ENCODE peak calls at places on chromosomes 5 and 9, in five cellular contexts. I is adipocyte; N is Jurkat, Clone E6-1; V is mucosa of descending colon; A is brain microvascular endothelial cell. Y is an unnamed sample.

GRCh38 chr9:841371-842209 is at the start of gene DMRT1:
- DNase-seq in I (no peak), N (no peak), V (no peak), A (no peak), Y (no peak)

GRCh38 chr5:58773744-58774441 is 191.0 kb downstream of the RAB3C start:
- DNase-seq in I (no peak), N (no peak), V (no peak), A (no peak), Y (no peak)

GRCh38 chr9:117551171-117551570 is 136.3 kb upstream of the ASTN2 start:
- DNase-seq in I (no peak), N (no peak), V (no peak), A (no peak), Y (no peak)

GRCh38 chr5:110873773-110874437 is 135.1 kb downstream of the SLC25A46 start:
- DNase-seq in I (no peak), N (no peak), V (no peak), A (no peak), Y (no peak)

GRCh38 chr5:173327084-173327947 is 898 bp downstream of the STC2 start:
- DNase-seq in I (peak; percentile 72), N (no peak), V (no peak), A (peak; percentile 54), Y (no peak)

GRCh38 chr9:70987986-70988385 is 133.4 kb downstream of the TRPM3 start:
- DNase-seq in I (peak; percentile 91), N (no peak), V (no peak), A (peak; percentile 18), Y (no peak)

GRCh38 chr5:172418847-172419810 is 35.2 kb downstream of the SH3PXD2B start:
- DNase-seq in I (no peak), N (no peak), V (no peak), A (no peak), Y (peak; percentile 16)

GRCh38 chr9:9598723-9599122 is 1014.1 kb downstream of the PTPRD start:
- DNase-seq in I (no peak), N (no peak), V (no peak), A (no peak), Y (peak; percentile 43)

GRCh38 chr9:89463986-89464901 is 33.7 kb downstream of the SEMA4D start:
- DNase-seq in I (no peak), N (peak; percentile 87), V (no peak), A (no peak), Y (no peak)

GRCh38 chr9:96491079-96491879 is 41.3 kb downstream of the HABP4 start:
- DNase-seq in I (no peak), N (peak; percentile 86), V (no peak), A (no peak), Y (no peak)

GRCh38 chr5:77569409-77569808 is 69.1 kb downstream of the OTP start:
- DNase-seq in I (peak; percentile 4), N (no peak), V (no peak), A (no peak), Y (no peak)

GRCh38 chr5:66647146-66647856 is 51.1 kb downstream of the MAST4 start:
- DNase-seq in I (no peak), N (no peak), V (no peak), A (no peak), Y (no peak)

GRCh38 chr9:81150016-81150625 is 539.2 kb downstream of the TLE1 start:
- DNase-seq in I (no peak), N (peak; percentile 68), V (no peak), A (no peak), Y (no peak)

GRCh38 chr9:94168203-94169000 is 84.1 kb downstream of the PTPDC1 start:
- DNase-seq in I (peak; percentile 35), N (no peak), V (no peak), A (no peak), Y (no peak)

GRCh38 chr5:10250804-10251276 is 760 bp downstream of the CCT5 start:
- DNase-seq in I (peak; percentile 46), N (no peak), V (no peak), A (no peak), Y (no peak)

GRCh38 chr5:114192108-114192507 is 169.8 kb upstream of the KCNN2 start:
- DNase-seq in I (peak; percentile 15), N (no peak), V (no peak), A (peak; percentile 60), Y (no peak)

GRCh38 chr5:26121343-26121742 is 917.0 kb downstream of the CDH9 start:
- DNase-seq in I (no peak), N (peak; percentile 42), V (no peak), A (no peak), Y (peak; percentile 9)

GRCh38 chr5:52863715-52864114 is 76.0 kb downstream of the ITGA1 start:
- DNase-seq in I (no peak), N (no peak), V (no peak), A (no peak), Y (no peak)

GRCh38 chr5:115262066-115262404 is 642 bp downstream of the PGGT1B start:
- DNase-seq in I (peak; percentile 61), N (no peak), V (no peak), A (no peak), Y (no peak)

GRCh38 chr5:153159611-153160010 is 330.9 kb upstream of the GRIA1 start:
- DNase-seq in I (no peak), N (no peak), V (no peak), A (peak; percentile 24), Y (no peak)

GRCh38 chr5:134784241-134784920 is 25.8 kb downstream of the DDX46 start:
- DNase-seq in I (peak; percentile 15), N (peak; percentile 25), V (no peak), A (no peak), Y (no peak)

GRCh38 chr5:120093178-120093577 is 370.9 kb upstream of the PRR16 start:
- DNase-seq in I (no peak), N (no peak), V (no peak), A (no peak), Y (no peak)

GRCh38 chr5:180135128-180135955 is 63.8 kb upstream of the RNF130 start:
- DNase-seq in I (peak; percentile 39), N (no peak), V (no peak), A (peak; percentile 52), Y (peak; percentile 7)

GRCh38 chr9:137044502-137045177 is 1.3 kb downstream of the NPDC1 start:
- DNase-seq in I (no peak), N (no peak), V (peak; percentile 75), A (no peak), Y (no peak)

GRCh38 chr5:175711031-175711430 is 53.2 kb downstream of the HRH2 start:
- DNase-seq in I (no peak), N (no peak), V (no peak), A (no peak), Y (no peak)

GRCh38 chr9:76957258-76957657 is 51.3 kb upstream of the PRUNE2 start:
- DNase-seq in I (no peak), N (no peak), V (no peak), A (no peak), Y (no peak)

GRCh38 chr9:105419981-105420597 is 27.7 kb upstream of the FSD1L start:
- DNase-seq in I (no peak), N (no peak), V (no peak), A (no peak), Y (no peak)

DNA sequence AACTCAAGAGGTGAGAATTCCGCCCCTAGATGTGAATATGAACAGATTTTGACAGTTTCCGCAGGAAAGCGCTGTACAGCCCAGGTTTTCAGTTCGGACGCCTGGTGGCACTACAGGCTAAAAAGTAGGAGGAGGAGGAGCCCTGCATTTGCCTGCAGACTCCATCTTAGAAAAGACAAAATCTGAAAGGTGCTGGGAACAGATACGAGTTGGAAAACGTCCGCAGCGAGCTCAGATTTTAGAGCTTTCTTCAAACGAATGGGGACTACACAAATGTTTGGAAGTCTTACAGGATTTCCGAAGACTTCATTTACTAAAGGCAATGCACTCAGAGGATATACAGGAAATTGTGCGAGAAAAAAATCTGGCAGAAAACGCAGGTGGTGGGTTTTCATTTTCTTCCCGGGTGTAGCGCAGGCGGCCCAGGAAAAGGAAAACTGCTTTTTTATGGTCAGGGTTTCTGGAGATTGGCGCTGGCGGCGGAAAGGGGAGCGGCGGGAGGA is 9.9 kb upstream of the PCDHB2 start:
- DNase-seq in I (peak; percentile 54), N (peak; percentile 58), V (no peak), A (peak; percentile 12), Y (peak; percentile 41)
- H3K4me3 ChIP-seq in I (peak overlapping the region; percentile 81), N (peak overlapping the region; percentile 44), V (no peak overlapping the region), A (no peak overlapping the region), Y (no peak overlapping the region)

GRCh38 chr5:142600611-142601360 is 85.1 kb downstream of the FGF1 start:
- DNase-seq in I (peak; percentile 85), N (no peak), V (no peak), A (peak; percentile 85), Y (no peak)
- H3K4me3 ChIP-seq in I (peak overlapping the region; percentile 57), N (no peak overlapping the region), V (no peak overlapping the region), A (peak overlapping the region; percentile 39), Y (no peak overlapping the region)

GRCh38 chr5:1644810-1645571 is 121.2 kb upstream of the LPCAT1 start:
- DNase-seq in I (peak; percentile 88), N (peak; percentile 76), V (peak; percentile 85), A (peak; percentile 68), Y (peak; percentile 88)
- H3K4me3 ChIP-seq in I (peak overlapping the region; percentile 63), N (no peak overlapping the region), V (no peak overlapping the region), A (no peak overlapping the region), Y (no peak overlapping the region)

GRCh38 chr9:129333613-129333960 is 155.5 kb upstream of the IER5L start:
- DNase-seq in I (no peak), N (no peak), V (no peak), A (no peak), Y (no peak)
- H3K4me3 ChIP-seq in I (no peak overlapping the region), N (no peak overlapping the region), V (no peak overlapping the region), A (no peak overlapping the region), Y (no peak overlapping the region)

GRCh38 chr9:92406506-92406905 is 2.1 kb upstream of the OGN start:
- DNase-seq in I (peak; percentile 24), N (peak; percentile 84), V (no peak), A (peak; percentile 14), Y (no peak)

GRCh38 chr9:92405770-92406169 is 1.4 kb upstream of the OGN start:
- DNase-seq in I (no peak), N (no peak), V (no peak), A (no peak), Y (no peak)

GRCh38 chr9:92403153-92403552 is 1.2 kb downstream of the OGN start:
- DNase-seq in I (no peak), N (no peak), V (no peak), A (no peak), Y (no peak)

GRCh38 chr9:92404031-92404430 is 347 bp downstream of the OGN start:
- DNase-seq in I (no peak), N (peak; percentile 49), V (no peak), A (no peak), Y (no peak)

DNA sequence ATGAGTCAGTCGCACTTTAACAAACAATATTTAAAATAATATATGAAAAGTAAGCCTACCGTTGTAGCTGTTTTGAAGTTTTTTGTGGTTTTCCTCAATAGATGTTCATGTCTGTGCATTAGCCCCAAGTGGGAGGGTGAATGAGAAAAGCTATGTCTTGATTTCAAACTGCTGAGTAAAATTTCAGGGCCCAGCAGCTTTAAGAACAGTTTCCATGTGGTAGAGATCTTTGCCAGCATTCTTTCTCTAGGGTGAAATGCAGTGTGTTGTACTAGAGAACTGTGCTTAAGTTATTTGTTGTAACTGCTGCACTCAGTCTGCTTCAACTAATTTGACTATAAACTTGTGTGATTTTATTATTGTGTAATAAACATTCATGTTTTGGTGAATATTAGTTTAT is at the start of gene OGN:
- DNase-seq in I (peak; percentile 79), N (peak; percentile 90), V (no peak), A (no peak), Y (no peak)
- H3K4me3 ChIP-seq in I (peak within 1 kb of the TSS; percentile 69), N (peak within 1 kb of the TSS; percentile 43), V (no peak within 1 kb of the TSS), A (no peak within 1 kb of the TSS), Y (no peak within 1 kb of the TSS)

Y was measured in HAP-1.